ENCODE peak calls at places on chromosome 16, in eight cellular contexts. Y is GM23338; S is psoas muscle; F is DND-41; I is activated CD8-positive, alpha-beta T cell treated with anti-CD3 and anti-CD28 coated beads, Interleukin-2, amount 10 ng/mL, durations not matched to agents 7 days and 5 days; C is effector memory CD8-positive, alpha-beta T cell; J is activated T-helper 17 cell treated with anti-CD3 and anti-CD28 coated beads, Interleukin-2, amount 50 U/mL, for 72 hours; B is Panc1. R is an unnamed sample.

GRCh38 chr16:80517846-80518245 is 22.9 kb upstream of the DYNLRB2 start:
- ATAC-seq in Y (no peak), S (no peak), F (no peak), I (no peak), C (no peak), J (peak; percentile 77), B (no peak), R (no peak)

GRCh38 chr16:57403965-57404817 is at the start of gene CCL17:
- ATAC-seq in Y (no peak), S (no peak), F (no peak), I (peak; percentile 17), C (no peak), J (no peak), B (no peak), R (no peak)

GRCh38 chr16:14013571-14014283 is 57.4 kb upstream of the MRTFB start:
- ATAC-seq in Y (peak; percentile 78), S (peak; percentile 75), F (no peak), I (no peak), C (no peak), J (no peak), B (peak; percentile 68), R (peak; percentile 82)

GRCh38 chr16:17744903-17745581 is 274.3 kb upstream of the XYLT1 start:
- ATAC-seq in Y (peak; percentile 67), S (no peak), F (no peak), I (no peak), C (no peak), J (no peak), B (no peak), R (peak; percentile 81)

GRCh38 chr16:1299012-1299867 is 10.2 kb upstream of the UBE2I start:
- ATAC-seq in Y (no peak), S (no peak), F (no peak), I (no peak), C (no peak), J (no peak), B (no peak), R (no peak)

GRCh38 chr16:85681255-85681654 is 7.5 kb downstream of the GINS2 start:
- ATAC-seq in Y (no peak), S (no peak), F (no peak), I (no peak), C (no peak), J (no peak), B (no peak), R (no peak)

GRCh38 chr16:11431915-11432465 is 86.7 kb downstream of the RMI2 start:
- ATAC-seq in Y (no peak), S (no peak), F (no peak), I (no peak), C (no peak), J (no peak), B (no peak), R (no peak)

GRCh38 chr16:81518439-81518757 is 73.8 kb downstream of the CMIP start:
- ATAC-seq in Y (no peak), S (no peak), F (no peak), I (no peak), C (no peak), J (no peak), B (no peak), R (no peak)

GRCh38 chr16:11386791-11387546 is 41.7 kb downstream of the RMI2 start:
- ATAC-seq in Y (peak; percentile 85), S (peak; percentile 79), F (no peak), I (no peak), C (no peak), J (no peak), B (peak; percentile 50), R (peak; percentile 12)

GRCh38 chr16:79993810-79994209 is 393.3 kb upstream of the MAF start:
- ATAC-seq in Y (no peak), S (no peak), F (no peak), I (no peak), C (no peak), J (no peak), B (no peak), R (no peak)

GRCh38 chr16:25065899-25066298 is 45.6 kb upstream of the LCMT1 start:
- ATAC-seq in Y (peak; percentile 53), S (no peak), F (no peak), I (no peak), C (no peak), J (no peak), B (no peak), R (no peak)

GRCh38 chr16:23670137-23670776 is 8.4 kb upstream of the PLK1 start:
- ATAC-seq in Y (no peak), S (peak; percentile 95), F (no peak), I (peak; percentile 93), C (no peak), J (peak; percentile 100), B (no peak), R (no peak)

GRCh38 chr16:58913456-58913855 is 179.3 kb upstream of the GOT2 start:
- ATAC-seq in Y (no peak), S (no peak), F (no peak), I (no peak), C (no peak), J (no peak), B (no peak), R (no peak)

GRCh38 chr16:3789375-3790067 is 72.2 kb upstream of the TRAP1 start:
- ATAC-seq in Y (no peak), S (no peak), F (peak; percentile 92), I (peak; percentile 84), C (peak; percentile 93), J (peak; percentile 96), B (no peak), R (no peak)

GRCh38 chr16:17396762-17397498 is 73.8 kb downstream of the XYLT1 start:
- ATAC-seq in Y (no peak), S (peak; percentile 33), F (no peak), I (no peak), C (peak; percentile 78), J (peak; percentile 45), B (no peak), R (peak; percentile 48)

GRCh38 chr16:70745536-70746025 is 55.4 kb downstream of the VAC14 start:
- ATAC-seq in Y (no peak), S (no peak), F (no peak), I (no peak), C (no peak), J (no peak), B (no peak), R (no peak)

GRCh38 chr16:62256406-62256805 is 220.2 kb upstream of the CDH8 start:
- ATAC-seq in Y (peak; percentile 89), S (no peak), F (peak; percentile 48), I (no peak), C (no peak), J (no peak), B (no peak), R (no peak)

GRCh38 chr16:82016964-82017363 is 5.7 kb upstream of the SDR42E1 start:
- ATAC-seq in Y (no peak), S (no peak), F (no peak), I (no peak), C (no peak), J (no peak), B (no peak), R (no peak)

GRCh38 chr16:46711106-46711769 is 21.8 kb downstream of the ORC6 start:
- ATAC-seq in Y (no peak), S (peak; percentile 92), F (no peak), I (no peak), C (no peak), J (no peak), B (no peak), R (no peak)

GRCh38 chr16:80996688-80997138 is 10.0 kb downstream of the CMC2 start:
- ATAC-seq in Y (no peak), S (no peak), F (no peak), I (no peak), C (peak; percentile 54), J (no peak), B (no peak), R (no peak)

GRCh38 chr16:76926042-76926441 is 264.9 kb upstream of the MON1B start:
- ATAC-seq in Y (no peak), S (no peak), F (no peak), I (no peak), C (no peak), J (no peak), B (no peak), R (no peak)

GRCh38 chr16:9061358-9061813 is 30.1 kb upstream of the HAPSTR1 start:
- ATAC-seq in Y (no peak), S (peak; percentile 98), F (no peak), I (peak; percentile 86), C (no peak), J (no peak), B (peak; percentile 24), R (peak; percentile 84)

GRCh38 chr16:54473201-54473993 is 186.8 kb upstream of the IRX3 start:
- ATAC-seq in Y (no peak), S (peak; percentile 26), F (peak; percentile 53), I (no peak), C (no peak), J (no peak), B (no peak), R (peak; percentile 67)

GRCh38 chr16:73193464-73193863 is 145.5 kb upstream of the ZFHX3 start:
- ATAC-seq in Y (no peak), S (no peak), F (no peak), I (no peak), C (no peak), J (no peak), B (no peak), R (no peak)

GRCh38 chr16:89924298-89924924 is 1.3 kb downstream of the TUBB3 start:
- ATAC-seq in Y (peak; percentile 34), S (no peak), F (peak; percentile 32), I (no peak), C (peak; percentile 28), J (no peak), B (no peak), R (no peak)

GRCh38 chr16:79013004-79013403 is 587.5 kb downstream of the MAF start:
- ATAC-seq in Y (peak; percentile 66), S (no peak), F (peak; percentile 49), I (peak; percentile 23), C (no peak), J (peak; percentile 41), B (no peak), R (no peak)

R was measured in gastroesophageal sphincter.